ENCODE peak calls at places on chromosome 14, in eight cellular contexts. One of them, this sample, is unnamed. For H3K9me3 and H3K36me3, the result is how much of the 10 kb centered on the place peaks cover.

GRCh38 chr14:92943855-92944570 is 21.1 kb downstream of the CHGA start:
- DNase-seq in left ventricle myocardium inferior: no peak
- DNase-seq in stomach: no peak
- DNase-seq in heart left ventricle: no peak
- DNase-seq in ascending aorta: no peak
- DNase-seq in ovary: no peak
- DNase-seq in mammary epithelial cell: no peak
- DNase-seq in cardiac muscle cell: peak
- DNase-seq in this sample: peak

GRCh38 chr14:35847636-35848035 is 21.5 kb downstream of the BRMS1L start:
- DNase-seq in heart left ventricle: no peak
- DNase-seq in ascending aorta: no peak
- DNase-seq in mammary epithelial cell: no peak
- DNase-seq in cardiac muscle cell: no peak
- DNase-seq in ovary: no peak
- DNase-seq in stomach: no peak
- DNase-seq in left ventricle myocardium inferior: no peak
- DNase-seq in this sample: no peak

GRCh38 chr14:65637780-65638179 is 225.2 kb downstream of the FUT8 start:
- DNase-seq in cardiac muscle cell: peak
- DNase-seq in ovary: no peak
- DNase-seq in mammary epithelial cell: peak
- DNase-seq in left ventricle myocardium inferior: no peak
- DNase-seq in ascending aorta: no peak
- DNase-seq in stomach: no peak
- DNase-seq in heart left ventricle: no peak
- DNase-seq in this sample: no peak

GRCh38 chr14:104206281-104206904 is 68.0 kb downstream of the KIF26A start:
- DNase-seq in heart left ventricle: no peak
- DNase-seq in mammary epithelial cell: no peak
- DNase-seq in cardiac muscle cell: no peak
- DNase-seq in stomach: peak
- DNase-seq in ascending aorta: no peak
- DNase-seq in ovary: no peak
- DNase-seq in left ventricle myocardium inferior: no peak
- DNase-seq in this sample: peak

GRCh38 chr14:105883066-105884005 is 357.0 kb downstream of the TMEM121 start:
- DNase-seq in mammary epithelial cell: no peak
- DNase-seq in ascending aorta: no peak
- DNase-seq in heart left ventricle: peak
- DNase-seq in left ventricle myocardium inferior: peak
- DNase-seq in stomach: peak
- DNase-seq in ovary: peak
- DNase-seq in cardiac muscle cell: no peak
- DNase-seq in this sample: no peak

GRCh38 chr14:74610866-74611671 is 968 bp downstream of the LTBP2 start:
- DNase-seq in mammary epithelial cell: peak
- DNase-seq in stomach: no peak
- DNase-seq in left ventricle myocardium inferior: no peak
- DNase-seq in ovary: no peak
- DNase-seq in cardiac muscle cell: peak
- DNase-seq in heart left ventricle: no peak
- DNase-seq in ascending aorta: no peak
- DNase-seq in this sample: no peak

GRCh38 chr14:79011091-79011919 is 841.1 kb downstream of the NRXN3 start:
- DNase-seq in cardiac muscle cell: peak
- DNase-seq in stomach: no peak
- DNase-seq in ovary: no peak
- DNase-seq in mammary epithelial cell: peak
- DNase-seq in ascending aorta: no peak
- DNase-seq in heart left ventricle: no peak
- DNase-seq in left ventricle myocardium inferior: no peak
- DNase-seq in this sample: no peak

GRCh38 chr14:93317200-93317599 is 15.6 kb downstream of the BTBD7 start:
- DNase-seq in cardiac muscle cell: no peak
- DNase-seq in mammary epithelial cell: no peak
- DNase-seq in ascending aorta: no peak
- DNase-seq in left ventricle myocardium inferior: no peak
- DNase-seq in ovary: no peak
- DNase-seq in heart left ventricle: no peak
- DNase-seq in stomach: no peak
- DNase-seq in this sample: no peak

GRCh38 chr14:100860556-100861187 is 34.8 kb downstream of the MEG3 start:
- DNase-seq in left ventricle myocardium inferior: peak
- DNase-seq in mammary epithelial cell: no peak
- DNase-seq in stomach: no peak
- DNase-seq in cardiac muscle cell: no peak
- DNase-seq in heart left ventricle: peak
- DNase-seq in ovary: no peak
- DNase-seq in ascending aorta: no peak
- DNase-seq in this sample: no peak

GRCh38 chr14:32121948-32122347 is 44.8 kb downstream of the ARHGAP5 start:
- DNase-seq in ovary: no peak
- DNase-seq in heart left ventricle: no peak
- DNase-seq in cardiac muscle cell: no peak
- DNase-seq in left ventricle myocardium inferior: no peak
- DNase-seq in stomach: no peak
- DNase-seq in ascending aorta: no peak
- DNase-seq in mammary epithelial cell: no peak
- DNase-seq in this sample: no peak

GRCh38 chr14:97458302-97459137 is 661.3 kb downstream of the VRK1 start:
- DNase-seq in heart left ventricle: peak
- DNase-seq in stomach: peak
- DNase-seq in left ventricle myocardium inferior: no peak
- DNase-seq in mammary epithelial cell: no peak
- DNase-seq in ovary: no peak
- DNase-seq in cardiac muscle cell: no peak
- DNase-seq in ascending aorta: no peak
- DNase-seq in this sample: peak

GRCh38 chr14:34297786-34298520 is 164.1 kb downstream of the SPTSSA start:
- DNase-seq in heart left ventricle: no peak
- DNase-seq in ascending aorta: no peak
- DNase-seq in stomach: no peak
- DNase-seq in left ventricle myocardium inferior: no peak
- DNase-seq in ovary: no peak
- DNase-seq in cardiac muscle cell: no peak
- DNase-seq in mammary epithelial cell: peak
- DNase-seq in this sample: no peak

GRCh38 chr14:41642402-41643195 is 35.9 kb downstream of the LRFN5 start:
- DNase-seq in mammary epithelial cell: no peak
- DNase-seq in left ventricle myocardium inferior: no peak
- DNase-seq in ascending aorta: no peak
- DNase-seq in stomach: no peak
- DNase-seq in ovary: no peak
- DNase-seq in heart left ventricle: no peak
- DNase-seq in cardiac muscle cell: peak
- DNase-seq in this sample: no peak

GRCh38 chr14:44453433-44454171 is 53.5 kb downstream of the FSCB start:
- DNase-seq in cardiac muscle cell: no peak
- DNase-seq in stomach: no peak
- DNase-seq in ascending aorta: no peak
- DNase-seq in left ventricle myocardium inferior: no peak
- DNase-seq in mammary epithelial cell: peak
- DNase-seq in ovary: no peak
- DNase-seq in heart left ventricle: no peak
- DNase-seq in this sample: no peak

DNA sequence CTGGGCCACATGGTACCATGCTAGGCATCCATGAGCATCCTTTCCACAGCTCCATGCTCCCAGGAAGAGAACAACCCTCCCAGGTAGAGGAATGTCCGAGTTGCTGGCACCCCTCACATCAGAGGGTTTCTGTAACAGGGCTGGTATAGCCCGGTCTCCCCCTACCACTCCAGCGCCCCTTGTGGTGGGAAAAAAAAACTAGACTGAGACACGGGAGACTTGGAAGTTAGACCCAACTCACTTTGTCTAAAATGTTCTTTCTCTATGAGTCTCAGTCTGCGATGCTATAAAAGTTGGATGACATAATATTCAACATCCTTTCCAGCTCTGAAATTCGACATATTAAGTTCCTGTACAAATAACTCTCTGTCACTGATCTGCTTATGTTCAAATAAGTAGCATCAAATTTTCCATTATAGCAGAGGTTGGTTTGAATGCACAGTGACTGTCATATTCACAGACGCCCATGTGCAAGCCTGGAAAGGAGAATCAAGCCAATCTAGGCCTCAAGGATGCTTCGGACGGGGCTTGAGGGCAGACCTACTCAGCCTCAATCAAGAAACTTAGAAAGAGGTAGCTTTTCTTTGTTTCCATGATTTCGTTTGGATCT is 25.7 kb upstream of the TC2N start:
- DNase-seq in mammary epithelial cell: no peak
- DNase-seq in ascending aorta: no peak
- DNase-seq in heart left ventricle: no peak
- DNase-seq in stomach: no peak
- DNase-seq in left ventricle myocardium inferior: no peak
- DNase-seq in cardiac muscle cell: peak
- DNase-seq in ovary: no peak
- DNase-seq in this sample: no peak
- TF ChIP-seq CTCF in mammary epithelial cell: peak
- TF ChIP-seq CTCF in ascending aorta: no peak
- TF ChIP-seq CTCF in heart left ventricle: peak
- TF ChIP-seq CTCF in stomach: peak
- TF ChIP-seq CTCF in left ventricle myocardium inferior: peak
- TF ChIP-seq CTCF in cardiac muscle cell: peak
- TF ChIP-seq CTCF in ovary: no peak
- TF ChIP-seq CTCF in this sample: no peak

DNA sequence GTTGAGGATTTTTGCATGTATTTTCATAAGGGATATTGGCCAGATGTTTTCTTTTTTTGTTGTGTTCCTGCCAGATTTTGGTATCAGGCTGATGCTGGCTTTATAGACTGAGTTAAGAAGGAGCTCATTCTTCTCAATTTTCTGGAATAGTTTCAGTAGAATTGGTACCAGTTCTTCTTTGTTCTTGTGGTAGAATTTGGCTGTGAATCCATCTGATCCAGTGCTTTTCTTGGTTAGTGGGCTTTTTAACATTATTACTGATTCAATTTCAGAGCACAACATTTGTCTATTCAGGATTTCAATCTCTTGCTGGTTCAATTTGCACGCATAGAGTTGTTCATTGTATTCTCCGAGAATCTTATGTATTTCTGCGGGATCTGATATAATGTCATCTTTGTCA is 136.5 kb upstream of the FOXG1 start:
- DNase-seq in mammary epithelial cell: no peak
- DNase-seq in left ventricle myocardium inferior: no peak
- DNase-seq in heart left ventricle: no peak
- DNase-seq in stomach: no peak
- DNase-seq in ascending aorta: no peak
- DNase-seq in ovary: no peak
- DNase-seq in cardiac muscle cell: no peak
- DNase-seq in this sample: no peak
- H3K9me3 ChIP-seq in mammary epithelial cell: under half
- H3K9me3 ChIP-seq in left ventricle myocardium inferior: under half
- H3K9me3 ChIP-seq in heart left ventricle: under half
- H3K9me3 ChIP-seq in stomach: under half
- H3K9me3 ChIP-seq in ascending aorta: under half
- H3K9me3 ChIP-seq in ovary: under half
- H3K9me3 ChIP-seq in cardiac muscle cell: under half
- H3K9me3 ChIP-seq in this sample: under half

DNA sequence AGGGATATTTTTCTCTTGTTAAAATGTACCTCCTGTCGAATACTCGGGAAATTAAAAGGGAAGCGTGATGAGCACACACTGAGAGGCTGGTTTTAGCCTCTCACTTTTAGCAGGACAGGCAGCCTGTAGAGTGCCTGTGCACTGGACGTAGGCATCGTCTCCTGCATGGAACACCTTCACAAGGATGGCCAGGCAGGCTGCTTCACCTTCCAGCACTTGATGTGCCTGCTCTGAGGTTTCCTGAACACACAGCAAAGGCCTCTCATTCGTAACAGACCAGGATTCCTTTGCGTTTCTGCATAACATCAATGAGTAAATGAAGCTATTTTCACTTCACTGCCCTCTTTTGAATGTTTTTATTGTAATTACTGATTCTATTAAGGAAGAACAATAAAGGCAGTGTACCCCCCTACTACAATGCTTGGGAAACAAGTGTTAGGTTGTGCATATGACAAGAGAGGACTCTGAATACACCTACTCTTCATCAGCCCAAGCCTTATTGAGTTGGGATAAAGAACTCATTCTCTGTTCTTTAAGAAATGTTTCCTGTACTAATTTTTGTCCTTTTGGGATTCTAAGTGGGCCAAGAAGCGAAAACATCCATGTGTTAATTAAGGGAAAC is 1077.7 kb upstream of the FOXG1 start:
- DNase-seq in mammary epithelial cell: no peak
- DNase-seq in cardiac muscle cell: no peak
- DNase-seq in ascending aorta: no peak
- DNase-seq in left ventricle myocardium inferior: no peak
- DNase-seq in heart left ventricle: no peak
- DNase-seq in stomach: no peak
- DNase-seq in ovary: no peak
- DNase-seq in this sample: no peak
- H3K36me3 ChIP-seq in mammary epithelial cell: under half
- H3K36me3 ChIP-seq in cardiac muscle cell: under half
- H3K36me3 ChIP-seq in ascending aorta: under half
- H3K36me3 ChIP-seq in left ventricle myocardium inferior: under half
- H3K36me3 ChIP-seq in heart left ventricle: under half
- H3K36me3 ChIP-seq in stomach: under half
- H3K36me3 ChIP-seq in ovary: under half
- H3K36me3 ChIP-seq in this sample: under half

DNA sequence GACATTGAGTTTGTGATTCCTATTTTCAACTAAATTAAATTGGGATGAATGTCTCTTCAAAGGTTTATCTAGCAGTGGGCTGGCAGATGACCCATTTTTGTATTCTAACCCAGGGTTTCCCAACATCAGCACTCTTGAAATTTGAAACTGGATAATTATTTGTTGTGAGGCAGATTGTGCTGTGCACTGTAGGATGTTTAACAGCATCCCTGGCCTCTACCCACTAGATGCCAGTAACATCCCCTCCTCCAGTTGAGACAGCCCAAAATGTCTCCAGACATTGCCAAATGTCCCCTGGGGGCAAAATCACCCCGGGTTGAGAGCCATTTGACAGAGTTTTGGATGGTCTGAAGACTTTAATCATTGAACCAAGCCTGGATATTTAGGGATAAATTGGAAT is 11.1 kb downstream of the DAAM1 start:
- DNase-seq in left ventricle myocardium inferior: no peak
- DNase-seq in stomach: no peak
- DNase-seq in ovary: no peak
- DNase-seq in mammary epithelial cell: no peak
- DNase-seq in cardiac muscle cell: no peak
- DNase-seq in ascending aorta: no peak
- DNase-seq in heart left ventricle: no peak
- DNase-seq in this sample: no peak
- TF ChIP-seq CTCF in left ventricle myocardium inferior: no peak
- TF ChIP-seq CTCF in stomach: no peak
- TF ChIP-seq CTCF in ovary: no peak
- TF ChIP-seq CTCF in mammary epithelial cell: no peak
- TF ChIP-seq CTCF in cardiac muscle cell: no peak
- TF ChIP-seq CTCF in ascending aorta: no peak
- TF ChIP-seq CTCF in heart left ventricle: no peak
- TF ChIP-seq CTCF in this sample: no peak

This sample was measured in adrenal gland.